ENCODE peak calls at places on chromosomes 13 and 19, in five cellular contexts. H, U, R, V and P are unnamed samples.

GRCh38 chr13:70816853-70817252 is 708.6 kb upstream of the KLHL1 start:
- DNase-seq in H (no peak), V (no peak), U (no peak), R (no peak), P (no peak)

GRCh38 chr13:66425741-66426140 is 804.4 kb downstream of the PCDH9 start:
- DNase-seq in V (no peak), U (no peak), R (no peak), H (no peak), P (no peak)

GRCh38 chr13:65460136-65460535 is 1770.0 kb downstream of the PCDH9 start:
- DNase-seq in V (no peak), R (no peak), U (no peak), H (no peak), P (no peak)

GRCh38 chr19:29118384-29118783 is 94.6 kb downstream of the UQCRFS1 start:
- DNase-seq in H (no peak), V (no peak), R (no peak), U (no peak), P (no peak)

GRCh38 chr13:71880753-71881541 is 13.9 kb upstream of the DACH1 start:
- DNase-seq in V (no peak), U (no peak), H (no peak), R (no peak), P (no peak)

GRCh38 chr13:71412231-71412630 is 454.8 kb downstream of the DACH1 start:
- DNase-seq in R (no peak), H (no peak), U (no peak), V (no peak), P (no peak)

GRCh38 chr19:45500918-45501729 is 2.9 kb downstream of the PPM1N start:
- DNase-seq in V (no peak), R (no peak), H (no peak), U (no peak), P (no peak)

GRCh38 chr19:35006342-35006998 is 6.3 kb downstream of the GRAMD1A start:
- DNase-seq in R (no peak), H (no peak), V (peak; percentile 81), U (no peak), P (no peak)

GRCh38 chr13:34065915-34066314 is 248.0 kb downstream of the RFC3 start:
- DNase-seq in R (no peak), U (no peak), V (no peak), H (no peak), P (no peak)

GRCh38 chr13:112603641-112604220 is 15.8 kb upstream of the TUBGCP3 start:
- DNase-seq in H (no peak), V (peak; percentile 63), U (no peak), R (no peak), P (no peak)

GRCh38 chr19:20926796-20927195 is 3.7 kb downstream of the ZNF85 start:
- DNase-seq in R (no peak), V (no peak), U (no peak), H (no peak), P (no peak)

GRCh38 chr19:6654347-6655310 is 15.3 kb downstream of the TNFSF14 start:
- DNase-seq in V (no peak), U (no peak), H (no peak), R (no peak), P (peak; percentile 61)

GRCh38 chr19:2491130-2491801 is 15.3 kb downstream of the GADD45B start:
- DNase-seq in H (no peak), U (peak; percentile 67), V (peak; percentile 86), R (peak; percentile 70), P (no peak)

GRCh38 chr19:49515767-49516166 is 3.3 kb downstream of the FCGRT start:
- DNase-seq in H (no peak), U (peak; percentile 54), R (peak; percentile 62), V (peak; percentile 80), P (no peak)

GRCh38 chr19:31516756-31517155 is 167.5 kb upstream of the TSHZ3 start:
- DNase-seq in R (no peak), H (no peak), V (no peak), U (no peak), P (no peak)

GRCh38 chr19:55624109-55625003 is at the start of gene ZNF784:
- DNase-seq in H (peak; percentile 93), U (peak; percentile 89), V (peak; percentile 96), R (peak; percentile 93), P (peak; percentile 96)

GRCh38 chr13:85028035-85028434 is 771.2 kb downstream of the SLITRK6 start:
- DNase-seq in V (no peak), R (no peak), H (no peak), U (no peak), P (no peak)

GRCh38 chr13:63433546-63434150 is 2018.0 kb upstream of the PCDH20 start:
- DNase-seq in V (peak; percentile 25), U (no peak), R (no peak), H (no peak), P (no peak)

GRCh38 chr13:95002968-95003813 is 290.8 kb upstream of the SOX21 start:
- DNase-seq in H (no peak), U (no peak), V (no peak), R (no peak), P (peak; percentile 25)

GRCh38 chr19:53076984-53077383 is 26.2 kb downstream of the ZNF160 start:
- DNase-seq in U (no peak), H (peak; percentile 35), V (peak; percentile 66), R (peak; percentile 33), P (no peak)

DNA sequence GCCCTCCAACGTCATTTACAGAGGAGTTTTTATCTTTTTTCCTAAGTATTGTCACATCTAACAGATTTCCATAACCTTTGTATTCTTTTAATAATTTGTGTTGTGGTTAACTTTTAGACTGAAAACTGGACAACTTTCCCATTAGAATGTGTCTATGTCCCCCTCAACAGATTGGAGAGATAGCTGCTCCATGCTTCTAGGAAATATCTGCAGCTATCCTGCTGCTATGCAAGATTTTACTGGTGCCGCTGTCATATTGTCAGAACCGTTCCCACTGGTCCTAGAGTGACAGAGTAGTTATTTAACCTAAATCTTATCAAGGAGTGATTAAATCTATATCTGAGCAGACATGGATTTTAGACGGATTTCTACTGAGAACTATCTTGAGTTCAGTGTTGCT is 130.0 kb downstream of the MAB21L1 start:
- DNase-seq in U (no peak), R (no peak), V (no peak), H (no peak), P (no peak)
- TF ChIP-seq CTCF in U (no peak), R (no peak), V (no peak), H (no peak), P (no peak)

GRCh38 chr19:625257-625656 is 8.1 kb downstream of the POLRMT start:
- DNase-seq in R (no peak), H (no peak), V (no peak), U (no peak), P (no peak)

GRCh38 chr19:624433-625109 is 8.8 kb downstream of the POLRMT start:
- DNase-seq in H (no peak), U (no peak), V (no peak), R (no peak), P (no peak)

GRCh38 chr19:629961-630714 is 3.2 kb downstream of the POLRMT start:
- DNase-seq in H (no peak), U (no peak), V (no peak), R (no peak), P (no peak)

GRCh38 chr19:623974-624373 is 9.4 kb downstream of the POLRMT start:
- DNase-seq in V (peak; percentile 69), H (no peak), U (no peak), R (no peak), P (no peak)

GRCh38 chr19:628168-628567 is 5.2 kb downstream of the POLRMT start:
- DNase-seq in H (no peak), R (no peak), U (no peak), V (no peak), P (no peak)
- TF ChIP-seq CTCF in H (no peak), R (no peak), U (no peak), V (peak; percentile 42), P (peak; percentile 45)

DNA sequence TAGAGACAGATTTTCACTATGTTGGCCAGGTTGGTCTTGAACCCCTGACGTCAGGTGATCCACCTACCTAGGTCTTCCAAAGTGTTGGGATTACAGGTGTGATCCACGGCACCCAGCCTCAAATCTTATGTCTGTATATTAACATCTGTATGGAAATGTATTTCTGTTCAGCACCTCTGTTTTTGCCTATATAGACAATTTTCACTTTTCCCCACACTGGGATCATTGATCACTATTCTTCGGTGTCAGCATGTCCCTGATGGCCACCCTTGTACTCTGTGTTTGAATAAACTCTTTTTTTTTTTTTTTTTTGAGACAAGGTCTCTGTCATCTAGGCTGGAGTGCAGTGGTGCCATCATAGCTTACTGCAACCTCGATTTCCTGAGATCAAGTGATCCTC is 3.2 kb upstream of the ZNF627 start:
- DNase-seq in R (no peak), V (no peak), H (no peak), U (no peak), P (no peak)
- TF ChIP-seq CTCF in R (no peak), V (no peak), H (no peak), U (no peak), P (no peak)

GRCh38 chr13:23180711-23181110 is at the start of gene SGCG:
- DNase-seq in R (no peak), H (no peak), V (no peak), U (peak; percentile 29), P (no peak)

DNA sequence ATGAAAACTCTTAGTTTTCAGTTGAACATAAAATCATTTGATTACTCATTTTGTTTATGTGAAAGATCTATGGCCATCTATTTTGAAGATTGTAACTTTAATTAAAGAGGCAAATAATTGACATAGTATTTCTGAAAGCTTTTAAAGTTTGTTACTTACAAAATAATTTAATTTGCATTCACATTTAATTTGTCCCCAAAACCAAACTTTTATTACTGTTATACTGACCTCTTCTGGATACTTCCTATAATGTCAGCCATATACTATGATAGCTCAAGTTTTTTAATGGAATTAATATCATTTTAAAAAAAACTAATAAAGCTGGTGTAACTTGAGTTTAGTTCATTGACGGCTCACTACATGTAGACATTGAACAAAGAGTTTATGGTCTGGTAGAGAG is 4.9 kb upstream of the SGCG start:
- DNase-seq in R (no peak), H (no peak), V (peak; percentile 5), U (no peak), P (no peak)
- TF ChIP-seq CTCF in R (peak; percentile 13), H (no peak), V (peak; percentile 27), U (no peak), P (no peak)

DNA sequence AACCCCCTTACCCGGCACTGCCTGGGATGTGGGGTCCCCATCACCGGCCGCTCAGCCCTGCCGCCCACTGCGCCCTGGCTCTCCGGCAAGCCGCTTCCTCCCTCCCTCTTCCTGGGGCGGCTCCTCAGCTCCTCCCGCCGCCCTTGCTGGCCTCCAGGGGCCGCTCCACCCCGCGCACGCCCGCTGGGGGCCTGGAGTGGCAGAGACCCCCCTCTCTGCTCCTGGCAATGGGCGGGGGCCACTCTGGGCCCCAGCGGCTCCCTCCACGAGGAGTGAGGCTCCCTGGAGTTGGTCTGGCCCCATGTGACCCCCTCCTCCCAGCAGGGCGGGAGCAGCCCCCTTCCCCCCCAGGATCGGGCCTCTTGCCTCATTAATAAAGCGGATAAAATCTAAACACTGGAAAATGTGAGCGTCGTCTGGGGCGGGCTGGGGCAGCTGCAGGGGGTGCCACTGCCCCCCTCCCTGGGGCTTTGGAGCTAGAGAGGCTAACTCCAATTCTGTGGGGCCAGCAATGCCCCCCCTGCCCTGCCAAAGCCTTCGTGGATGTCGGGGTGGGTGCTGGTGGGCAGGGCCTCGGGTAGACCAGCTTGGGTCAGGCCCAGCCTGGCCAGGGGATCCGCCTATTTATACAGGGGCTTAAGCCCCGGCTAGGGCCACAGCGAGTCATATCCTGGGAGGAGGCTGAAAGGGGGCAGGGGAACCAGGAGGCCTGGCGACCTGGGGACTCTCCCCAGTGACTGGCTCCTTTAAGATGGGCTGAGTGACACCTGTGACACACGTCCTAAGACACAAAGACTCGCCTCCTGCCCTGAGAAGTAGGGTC is at the start of gene PTGER1:
- DNase-seq in U (no peak), R (no peak), V (peak; percentile 36), H (no peak), P (peak; percentile 59)
- TF ChIP-seq CTCF in U (no peak), R (no peak), V (peak; percentile 48), H (no peak), P (peak; percentile 39)

GRCh38 chr19:57814505-57815246 is at the start of gene ZNF552:
- DNase-seq in H (peak; percentile 62), U (peak; percentile 89), V (peak; percentile 93), R (peak; percentile 80), P (peak; percentile 80)
- TF ChIP-seq CTCF in H (no peak), U (no peak), V (no peak), R (no peak), P (no peak)